ENCODE peak calls at places on chromosomes 4 and X, in four cellular contexts. Y is activated CD4-positive, alpha-beta T cell treated with anti-CD3 and anti-CD28 coated beads for 48 hours; I is RWPE1; K is left lung. J is an unnamed sample.

GRCh38 chr4:160810415-160810814 is 1353.4 kb downstream of the FSTL5 start:
- DNase-seq in Y (no peak), K (no peak), I (no peak), J (no peak)

GRCh38 chr4:74230902-74231499 is 73.1 kb downstream of the MTHFD2L start:
- DNase-seq in I (peak), Y (peak), K (no peak), J (no peak)

GRCh38 chr4:76784237-76784636 is 113.7 kb downstream of the SOWAHB start:
- DNase-seq in Y (no peak), K (no peak), I (no peak), J (no peak)

GRCh38 chr4:10578027-10578426 is 106.5 kb downstream of the CLNK start:
- DNase-seq in I (no peak), K (no peak), Y (no peak), J (no peak)

GRCh38 chrX:13290891-13291614 is 28.8 kb downstream of the ATXN3L start:
- DNase-seq in I (no peak), Y (no peak), K (no peak), J (no peak)

GRCh38 chr4:99572527-99573240 is 1.9 kb upstream of the MTTP start:
- DNase-seq in K (no peak), Y (no peak), I (peak), J (no peak)

GRCh38 chr4:55398966-55399365 is 3.2 kb downstream of the TMEM165 start:
- DNase-seq in Y (no peak), I (no peak), K (no peak), J (no peak)

GRCh38 chr4:101102114-101102752 is 245.1 kb downstream of the PPP3CA start:
- DNase-seq in K (no peak), Y (no peak), I (no peak), J (no peak)

GRCh38 chr4:1502976-1503375 is 96.7 kb upstream of the NKX1-1 start:
- DNase-seq in Y (no peak), I (no peak), K (peak), J (peak)

GRCh38 chr4:30929649-30930048 is 209.5 kb downstream of the PCDH7 start:
- DNase-seq in K (no peak), Y (no peak), I (no peak), J (no peak)

GRCh38 chrX:44871114-44871645 is 1.8 kb upstream of the KDM6A start:
- DNase-seq in Y (no peak), K (no peak), I (no peak), J (no peak)

GRCh38 chr4:166066936-166067335 is 193.9 kb downstream of the TLL1 start:
- DNase-seq in Y (no peak), I (no peak), K (no peak), J (no peak)

GRCh38 chrX:87621697-87622096 is 104.1 kb downstream of the KLHL4 start:
- DNase-seq in I (no peak), Y (no peak), K (no peak), J (no peak)

GRCh38 chr4:2755821-2756690 is at the start of gene TNIP2:
- DNase-seq in K (peak), Y (peak), I (peak), J (peak)

GRCh38 chr4:175542787-175543186 is 269.3 kb downstream of the GPM6A start:
- DNase-seq in K (no peak), Y (no peak), I (no peak), J (no peak)

GRCh38 chr4:18691431-18692200 is 670.1 kb upstream of the LCORL start:
- DNase-seq in Y (no peak), K (no peak), I (no peak), J (no peak)

GRCh38 chr4:165326831-165327210 is 648 bp upstream of the MSMO1 start:
- DNase-seq in I (peak), Y (peak), K (no peak), J (no peak)

GRCh38 chr4:8282134-8282641 is 12.6 kb downstream of the HTRA3 start:
- DNase-seq in Y (no peak), I (no peak), K (peak), J (no peak)

GRCh38 chr4:26857278-26858034 is 3.2 kb upstream of the STIM2 start:
- DNase-seq in I (peak), Y (peak), K (peak), J (peak)

GRCh38 chr4:163694385-163694784 is 199.9 kb downstream of the TMA16 start:
- DNase-seq in Y (no peak), K (no peak), I (peak), J (no peak)

GRCh38 chr4:137253949-137254348 is 278.3 kb downstream of the PCDH18 start:
- DNase-seq in K (no peak), Y (no peak), I (no peak), J (no peak)

GRCh38 chr4:181957088-181957487 is 286.1 kb upstream of the TENM3 start:
- DNase-seq in I (peak), Y (no peak), K (no peak), J (no peak)

GRCh38 chr4:65670331-65671031 is at the start of gene EPHA5:
- DNase-seq in I (peak), K (peak), Y (peak), J (peak)

GRCh38 chr4:142485452-142485851 is 360.6 kb downstream of the INPP4B start:
- DNase-seq in I (no peak), K (no peak), Y (no peak), J (no peak)

GRCh38 chr4:771464-771863 is 54.5 kb downstream of the CPLX1 start:
- DNase-seq in I (no peak), K (peak), Y (no peak), J (no peak)

GRCh38 chr4:139622856-139623255 is 42.8 kb upstream of the MGST2 start:
- DNase-seq in Y (no peak), K (no peak), I (no peak), J (no peak)

GRCh38 chrX:24672701-24673190 is 21.0 kb upstream of the POLA1 start:
- DNase-seq in K (no peak), Y (no peak), I (no peak), J (no peak)

GRCh38 chr4:76962406-76963135 is 13.0 kb downstream of the SEPTIN11 start:
- DNase-seq in K (no peak), Y (no peak), I (no peak), J (no peak)

GRCh38 chrX:23729214-23729613 is 13.9 kb downstream of the ACOT9 start:
- DNase-seq in K (no peak), I (no peak), Y (no peak), J (no peak)

GRCh38 chr4:92551616-92552015 is 247.8 kb downstream of the GRID2 start:
- DNase-seq in Y (no peak), I (no peak), K (no peak), J (no peak)

GRCh38 chr4:123546661-123547060 is 150.1 kb downstream of the SPRY1 start:
- DNase-seq in I (no peak), Y (no peak), K (no peak), J (no peak)

GRCh38 chrX:37921758-37922157 is 74.4 kb upstream of the DYNLT3 start:
- DNase-seq in K (no peak), Y (no peak), I (peak), J (no peak)

GRCh38 chrX:19670854-19671620 is 155.7 kb upstream of the MAP3K15 start:
- DNase-seq in K (no peak), I (peak), Y (no peak), J (no peak)

GRCh38 chr4:84994280-84994679 is 27.8 kb upstream of the WDFY3 start:
- DNase-seq in Y (no peak), I (no peak), K (no peak), J (no peak)